ENCODE peak calls at places on chromosomes 13 and 19, in six cellular contexts. One of them, this sample, is unnamed.

GRCh38 chr13:39401756-39402155 is 201.2 kb downstream of the LHFPL6 start:
- DNase-seq in Ammon's horn: no peak
- DNase-seq in colonic mucosa: no peak
- DNase-seq in H9: no peak
- DNase-seq in NCI-H460: no peak
- DNase-seq in BJ: no peak
- DNase-seq in this sample: no peak

GRCh38 chr13:91347996-91348905 is 764 bp downstream of the MIR17HG start:
- DNase-seq in H9: no peak
- DNase-seq in colonic mucosa: peak
- DNase-seq in Ammon's horn: peak
- DNase-seq in NCI-H460: no peak
- DNase-seq in BJ: no peak
- DNase-seq in this sample: no peak

GRCh38 chr13:76638882-76639281 is 247.3 kb downstream of the KCTD12 start:
- DNase-seq in NCI-H460: no peak
- DNase-seq in colonic mucosa: no peak
- DNase-seq in BJ: no peak
- DNase-seq in H9: no peak
- DNase-seq in Ammon's horn: no peak
- DNase-seq in this sample: no peak

GRCh38 chr19:31378404-31378803 is 29.2 kb upstream of the TSHZ3 start:
- DNase-seq in H9: no peak
- DNase-seq in colonic mucosa: peak
- DNase-seq in BJ: peak
- DNase-seq in Ammon's horn: no peak
- DNase-seq in NCI-H460: no peak
- DNase-seq in this sample: no peak

GRCh38 chr13:110644892-110645521 is 29.7 kb downstream of the NAXD start:
- DNase-seq in BJ: no peak
- DNase-seq in NCI-H460: peak
- DNase-seq in Ammon's horn: peak
- DNase-seq in colonic mucosa: peak
- DNase-seq in H9: peak
- DNase-seq in this sample: peak

GRCh38 chr13:48542581-48543341 is 9.9 kb upstream of the RCBTB2 start:
- DNase-seq in BJ: no peak
- DNase-seq in Ammon's horn: peak
- DNase-seq in NCI-H460: no peak
- DNase-seq in colonic mucosa: peak
- DNase-seq in H9: peak
- DNase-seq in this sample: peak

GRCh38 chr19:54451331-54451871 is 2.4 kb downstream of the LENG8 start:
- DNase-seq in Ammon's horn: no peak
- DNase-seq in NCI-H460: no peak
- DNase-seq in colonic mucosa: no peak
- DNase-seq in H9: no peak
- DNase-seq in BJ: no peak
- DNase-seq in this sample: no peak

GRCh38 chr19:50759886-50760285 is 10.4 kb upstream of the GPR32 start:
- DNase-seq in NCI-H460: no peak
- DNase-seq in H9: no peak
- DNase-seq in colonic mucosa: no peak
- DNase-seq in Ammon's horn: no peak
- DNase-seq in BJ: no peak
- DNase-seq in this sample: no peak

GRCh38 chr13:105799155-105799554 is 736.3 kb downstream of the EFNB2 start:
- DNase-seq in BJ: no peak
- DNase-seq in Ammon's horn: no peak
- DNase-seq in H9: no peak
- DNase-seq in NCI-H460: no peak
- DNase-seq in colonic mucosa: no peak
- DNase-seq in this sample: no peak

GRCh38 chr13:109126973-109127615 is 497.7 kb downstream of the MYO16 start:
- DNase-seq in NCI-H460: no peak
- DNase-seq in colonic mucosa: no peak
- DNase-seq in Ammon's horn: peak
- DNase-seq in BJ: no peak
- DNase-seq in H9: no peak
- DNase-seq in this sample: no peak

GRCh38 chr13:55602784-55603183 is 1537.9 kb upstream of the PRR20A start:
- DNase-seq in NCI-H460: no peak
- DNase-seq in colonic mucosa: no peak
- DNase-seq in BJ: no peak
- DNase-seq in H9: no peak
- DNase-seq in Ammon's horn: no peak
- DNase-seq in this sample: no peak

GRCh38 chr19:10217085-10217484 is 14.0 kb downstream of the S1PR2 start:
- DNase-seq in Ammon's horn: no peak
- DNase-seq in H9: no peak
- DNase-seq in BJ: no peak
- DNase-seq in NCI-H460: no peak
- DNase-seq in colonic mucosa: no peak
- DNase-seq in this sample: no peak

This sample was measured in NCI-H187.